ENCODE peak calls at places on chromosomes 11 and 22, in ten cellular contexts. One of them, this sample, is unnamed.

GRCh38 chr11:62842171-62842717 is 2.9 kb upstream of the WDR74 start:
- DNase-seq in activated T-cell treated with anti-CD3 and anti-CD28 coated beads for 1 hour: no peak
- DNase-seq in NCI-H1417: peak
- DNase-seq in cardiac fibroblast: no peak
- DNase-seq in dorsolateral prefrontal cortex: peak
- DNase-seq in fibroblast of the aortic adventitia: no peak
- DNase-seq in NAMALWA: peak
- DNase-seq in left colon: peak
- DNase-seq in EH: peak
- DNase-seq in stimulated activated effector memory CD8-positive, alpha-beta T cell treated with anti-CD3 and anti-CD28 coated beads, Interleukin-12 subunit alpha, Interleukin-12 subunit beta, amount 100 ng/mL, for 72 hours: peak
- DNase-seq in this sample: no peak

GRCh38 chr11:2074266-2074825 is 64.8 kb downstream of the IGF2 start:
- DNase-seq in activated T-cell treated with anti-CD3 and anti-CD28 coated beads for 1 hour: no peak
- DNase-seq in NCI-H1417: no peak
- DNase-seq in cardiac fibroblast: no peak
- DNase-seq in dorsolateral prefrontal cortex: no peak
- DNase-seq in fibroblast of the aortic adventitia: no peak
- DNase-seq in NAMALWA: peak
- DNase-seq in left colon: no peak
- DNase-seq in EH: no peak
- DNase-seq in stimulated activated effector memory CD8-positive, alpha-beta T cell treated with anti-CD3 and anti-CD28 coated beads, Interleukin-12 subunit alpha, Interleukin-12 subunit beta, amount 100 ng/mL, for 72 hours: peak
- DNase-seq in this sample: no peak

GRCh38 chr22:27820896-27821866 is 19.6 kb upstream of the MN1 start:
- DNase-seq in activated T-cell treated with anti-CD3 and anti-CD28 coated beads for 1 hour: no peak
- DNase-seq in NCI-H1417: no peak
- DNase-seq in cardiac fibroblast: no peak
- DNase-seq in dorsolateral prefrontal cortex: no peak
- DNase-seq in fibroblast of the aortic adventitia: no peak
- DNase-seq in NAMALWA: no peak
- DNase-seq in left colon: no peak
- DNase-seq in EH: no peak
- DNase-seq in stimulated activated effector memory CD8-positive, alpha-beta T cell treated with anti-CD3 and anti-CD28 coated beads, Interleukin-12 subunit alpha, Interleukin-12 subunit beta, amount 100 ng/mL, for 72 hours: no peak
- DNase-seq in this sample: no peak

GRCh38 chr11:31800398-31801265 is 10.5 kb downstream of the PAX6 start:
- DNase-seq in activated T-cell treated with anti-CD3 and anti-CD28 coated beads for 1 hour: no peak
- DNase-seq in NCI-H1417: no peak
- DNase-seq in cardiac fibroblast: no peak
- DNase-seq in dorsolateral prefrontal cortex: no peak
- DNase-seq in fibroblast of the aortic adventitia: no peak
- DNase-seq in NAMALWA: no peak
- DNase-seq in left colon: no peak
- DNase-seq in EH: no peak
- DNase-seq in stimulated activated effector memory CD8-positive, alpha-beta T cell treated with anti-CD3 and anti-CD28 coated beads, Interleukin-12 subunit alpha, Interleukin-12 subunit beta, amount 100 ng/mL, for 72 hours: no peak
- DNase-seq in this sample: no peak

GRCh38 chr11:109208116-109208515 is 213.9 kb upstream of the C11orf87 start:
- DNase-seq in activated T-cell treated with anti-CD3 and anti-CD28 coated beads for 1 hour: no peak
- DNase-seq in NCI-H1417: no peak
- DNase-seq in cardiac fibroblast: no peak
- DNase-seq in dorsolateral prefrontal cortex: no peak
- DNase-seq in fibroblast of the aortic adventitia: no peak
- DNase-seq in NAMALWA: no peak
- DNase-seq in left colon: no peak
- DNase-seq in EH: no peak
- DNase-seq in stimulated activated effector memory CD8-positive, alpha-beta T cell treated with anti-CD3 and anti-CD28 coated beads, Interleukin-12 subunit alpha, Interleukin-12 subunit beta, amount 100 ng/mL, for 72 hours: no peak
- DNase-seq in this sample: no peak

GRCh38 chr11:134592391-134592990 is 180.4 kb upstream of the B3GAT1 start:
- DNase-seq in activated T-cell treated with anti-CD3 and anti-CD28 coated beads for 1 hour: no peak
- DNase-seq in NCI-H1417: no peak
- DNase-seq in cardiac fibroblast: no peak
- DNase-seq in dorsolateral prefrontal cortex: no peak
- DNase-seq in fibroblast of the aortic adventitia: no peak
- DNase-seq in NAMALWA: peak
- DNase-seq in left colon: no peak
- DNase-seq in EH: no peak
- DNase-seq in stimulated activated effector memory CD8-positive, alpha-beta T cell treated with anti-CD3 and anti-CD28 coated beads, Interleukin-12 subunit alpha, Interleukin-12 subunit beta, amount 100 ng/mL, for 72 hours: peak
- DNase-seq in this sample: no peak

GRCh38 chr11:87215236-87215635 is 177.5 kb downstream of the TMEM135 start:
- DNase-seq in activated T-cell treated with anti-CD3 and anti-CD28 coated beads for 1 hour: no peak
- DNase-seq in NCI-H1417: no peak
- DNase-seq in cardiac fibroblast: peak
- DNase-seq in dorsolateral prefrontal cortex: no peak
- DNase-seq in fibroblast of the aortic adventitia: no peak
- DNase-seq in NAMALWA: no peak
- DNase-seq in left colon: no peak
- DNase-seq in EH: peak
- DNase-seq in stimulated activated effector memory CD8-positive, alpha-beta T cell treated with anti-CD3 and anti-CD28 coated beads, Interleukin-12 subunit alpha, Interleukin-12 subunit beta, amount 100 ng/mL, for 72 hours: no peak
- DNase-seq in this sample: no peak

GRCh38 chr11:130916238-130916855 is at the start of gene SNX19:
- DNase-seq in activated T-cell treated with anti-CD3 and anti-CD28 coated beads for 1 hour: peak
- DNase-seq in NCI-H1417: peak
- DNase-seq in cardiac fibroblast: peak
- DNase-seq in dorsolateral prefrontal cortex: peak
- DNase-seq in fibroblast of the aortic adventitia: peak
- DNase-seq in NAMALWA: peak
- DNase-seq in left colon: peak
- DNase-seq in EH: peak
- DNase-seq in stimulated activated effector memory CD8-positive, alpha-beta T cell treated with anti-CD3 and anti-CD28 coated beads, Interleukin-12 subunit alpha, Interleukin-12 subunit beta, amount 100 ng/mL, for 72 hours: peak
- DNase-seq in this sample: peak

GRCh38 chr11:61688368-61689163 is 8.4 kb downstream of the DAGLA start:
- DNase-seq in activated T-cell treated with anti-CD3 and anti-CD28 coated beads for 1 hour: no peak
- DNase-seq in NCI-H1417: no peak
- DNase-seq in cardiac fibroblast: peak
- DNase-seq in dorsolateral prefrontal cortex: peak
- DNase-seq in fibroblast of the aortic adventitia: peak
- DNase-seq in NAMALWA: no peak
- DNase-seq in left colon: peak
- DNase-seq in EH: peak
- DNase-seq in stimulated activated effector memory CD8-positive, alpha-beta T cell treated with anti-CD3 and anti-CD28 coated beads, Interleukin-12 subunit alpha, Interleukin-12 subunit beta, amount 100 ng/mL, for 72 hours: no peak
- DNase-seq in this sample: no peak

GRCh38 chr11:100647861-100648260 is 39.2 kb upstream of the ARHGAP42 start:
- DNase-seq in activated T-cell treated with anti-CD3 and anti-CD28 coated beads for 1 hour: no peak
- DNase-seq in NCI-H1417: no peak
- DNase-seq in cardiac fibroblast: no peak
- DNase-seq in dorsolateral prefrontal cortex: no peak
- DNase-seq in fibroblast of the aortic adventitia: no peak
- DNase-seq in NAMALWA: no peak
- DNase-seq in left colon: no peak
- DNase-seq in EH: no peak
- DNase-seq in stimulated activated effector memory CD8-positive, alpha-beta T cell treated with anti-CD3 and anti-CD28 coated beads, Interleukin-12 subunit alpha, Interleukin-12 subunit beta, amount 100 ng/mL, for 72 hours: no peak
- DNase-seq in this sample: no peak

GRCh38 chr11:102950622-102951081 is 4.9 kb downstream of the MMP13 start:
- DNase-seq in activated T-cell treated with anti-CD3 and anti-CD28 coated beads for 1 hour: no peak
- DNase-seq in NCI-H1417: no peak
- DNase-seq in cardiac fibroblast: peak
- DNase-seq in dorsolateral prefrontal cortex: no peak
- DNase-seq in fibroblast of the aortic adventitia: peak
- DNase-seq in NAMALWA: no peak
- DNase-seq in left colon: no peak
- DNase-seq in EH: peak
- DNase-seq in stimulated activated effector memory CD8-positive, alpha-beta T cell treated with anti-CD3 and anti-CD28 coated beads, Interleukin-12 subunit alpha, Interleukin-12 subunit beta, amount 100 ng/mL, for 72 hours: no peak
- DNase-seq in this sample: no peak

GRCh38 chr11:10309163-10310093 is 4.6 kb downstream of the ADM start:
- DNase-seq in activated T-cell treated with anti-CD3 and anti-CD28 coated beads for 1 hour: no peak
- DNase-seq in NCI-H1417: no peak
- DNase-seq in cardiac fibroblast: peak
- DNase-seq in dorsolateral prefrontal cortex: peak
- DNase-seq in fibroblast of the aortic adventitia: peak
- DNase-seq in NAMALWA: no peak
- DNase-seq in left colon: peak
- DNase-seq in EH: peak
- DNase-seq in stimulated activated effector memory CD8-positive, alpha-beta T cell treated with anti-CD3 and anti-CD28 coated beads, Interleukin-12 subunit alpha, Interleukin-12 subunit beta, amount 100 ng/mL, for 72 hours: no peak
- DNase-seq in this sample: no peak

GRCh38 chr11:65817312-65817814 is 16.4 kb upstream of the SNX32 start:
- DNase-seq in activated T-cell treated with anti-CD3 and anti-CD28 coated beads for 1 hour: no peak
- DNase-seq in NCI-H1417: peak
- DNase-seq in cardiac fibroblast: no peak
- DNase-seq in dorsolateral prefrontal cortex: no peak
- DNase-seq in fibroblast of the aortic adventitia: peak
- DNase-seq in NAMALWA: no peak
- DNase-seq in left colon: no peak
- DNase-seq in EH: peak
- DNase-seq in stimulated activated effector memory CD8-positive, alpha-beta T cell treated with anti-CD3 and anti-CD28 coated beads, Interleukin-12 subunit alpha, Interleukin-12 subunit beta, amount 100 ng/mL, for 72 hours: no peak
- DNase-seq in this sample: no peak

GRCh38 chr22:23774922-23775436 is 2.3 kb downstream of the MMP11 start:
- DNase-seq in activated T-cell treated with anti-CD3 and anti-CD28 coated beads for 1 hour: no peak
- DNase-seq in NCI-H1417: no peak
- DNase-seq in cardiac fibroblast: no peak
- DNase-seq in dorsolateral prefrontal cortex: no peak
- DNase-seq in fibroblast of the aortic adventitia: peak
- DNase-seq in NAMALWA: no peak
- DNase-seq in left colon: no peak
- DNase-seq in EH: peak
- DNase-seq in stimulated activated effector memory CD8-positive, alpha-beta T cell treated with anti-CD3 and anti-CD28 coated beads, Interleukin-12 subunit alpha, Interleukin-12 subunit beta, amount 100 ng/mL, for 72 hours: no peak
- DNase-seq in this sample: no peak